ENCODE peak calls at places on chromosomes 2 and 18, in nine cellular contexts. D, X, K, R, A, E, W, B and Z are unnamed samples.

GRCh38 chr2:151228847-151229497 is 32.7 kb downstream of the RBM43 start:
- DNase-seq in D (no peak), A (no peak), K (no peak), W (no peak), R (peak; percentile 13), X (no peak), E (no peak), B (no peak), Z (no peak)

GRCh38 chr2:234932591-234933168 is 19.1 kb upstream of the SH3BP4 start:
- DNase-seq in B (no peak), E (no peak), X (no peak), R (no peak), D (no peak), K (no peak), W (peak; percentile 87), A (no peak), Z (no peak)

GRCh38 chr2:24493713-24494112 is 2.7 kb downstream of the NCOA1 start:
- DNase-seq in X (peak; percentile 68), E (no peak), K (no peak), A (no peak), R (no peak), D (no peak), B (no peak), W (no peak), Z (no peak)

GRCh38 chr2:59233910-59234309 is 992.8 kb upstream of the FANCL start:
- DNase-seq in X (no peak), E (no peak), R (no peak), D (no peak), B (no peak), A (no peak), W (no peak), K (no peak), Z (no peak)

GRCh38 chr2:113175736-113176695 is 2.2 kb downstream of the PSD4 start:
- DNase-seq in B (no peak), X (no peak), A (no peak), R (no peak), K (no peak), D (no peak), E (no peak), W (no peak), Z (no peak)

GRCh38 chr18:58860747-58861224 is 3.9 kb upstream of the ZNF532 start:
- DNase-seq in K (no peak), W (no peak), E (no peak), X (peak; percentile 36), B (no peak), A (no peak), D (no peak), R (no peak), Z (no peak)

GRCh38 chr18:37176307-37176934 is 347.5 kb downstream of the KIAA1328 start:
- DNase-seq in X (no peak), K (no peak), D (peak; percentile 3), W (no peak), B (no peak), R (peak; percentile 46), A (no peak), E (no peak), Z (no peak)

GRCh38 chr2:180707867-180708205 is 272.6 kb upstream of the UBE2E3 start:
- DNase-seq in E (no peak), X (peak; percentile 26), B (peak; percentile 17), K (no peak), D (peak; percentile 47), R (peak; percentile 93), A (no peak), W (no peak), Z (no peak)

GRCh38 chr2:238415036-238415764 is 11.5 kb upstream of the ASB1 start:
- DNase-seq in E (no peak), B (no peak), A (no peak), W (peak; percentile 87), R (no peak), X (no peak), D (no peak), K (no peak), Z (no peak)

GRCh38 chr2:15040429-15041084 is 408.0 kb downstream of the LRATD1 start:
- DNase-seq in B (no peak), W (no peak), E (no peak), A (no peak), K (no peak), R (no peak), X (no peak), D (no peak), Z (no peak)

GRCh38 chr2:145927398-145927951 is 1407.6 kb upstream of the ZEB2 start:
- DNase-seq in W (no peak), A (no peak), X (no peak), R (no peak), E (no peak), K (no peak), B (no peak), D (no peak), Z (no peak)

GRCh38 chr2:26182441-26182840 is 9.6 kb downstream of the GAREM2 start:
- DNase-seq in W (no peak), D (no peak), E (no peak), X (no peak), K (no peak), R (no peak), A (no peak), B (no peak), Z (no peak)

GRCh38 chr2:12754643-12755042 is 37.9 kb downstream of the TRIB2 start:
- DNase-seq in K (no peak), A (no peak), X (no peak), R (no peak), W (peak; percentile 77), E (no peak), D (no peak), B (no peak), Z (no peak)

GRCh38 chr2:55418512-55419235 is 982 bp downstream of the CCDC88A start:
- DNase-seq in E (no peak), K (no peak), R (no peak), A (no peak), D (no peak), B (no peak), W (peak; percentile 56), X (peak; percentile 62), Z (no peak)

GRCh38 chr18:7778181-7778580 is 211.1 kb downstream of the PTPRM start:
- DNase-seq in X (no peak), D (no peak), A (no peak), R (peak; percentile 33), B (no peak), E (no peak), W (no peak), K (no peak), Z (no peak)

GRCh38 chr2:97911922-97912575 is 83.7 kb downstream of the TMEM131 start:
- DNase-seq in R (no peak), A (no peak), K (no peak), W (no peak), D (no peak), B (no peak), E (no peak), X (no peak), Z (no peak)

GRCh38 chr2:207503234-207503633 is 26.5 kb upstream of the CREB1 start:
- DNase-seq in A (no peak), D (no peak), W (peak; percentile 51), X (no peak), R (no peak), E (peak; percentile 56), B (no peak), K (peak; percentile 59), Z (peak; percentile 63)

GRCh38 chr2:157438907-157439791 is 4.7 kb downstream of the CYTIP start:
- DNase-seq in W (no peak), R (no peak), A (no peak), X (no peak), D (no peak), K (no peak), B (no peak), E (no peak), Z (no peak)
- H3K4me3 ChIP-seq in W (no peak overlapping the region), R (no peak overlapping the region), A (peak overlapping the region; percentile 30), X (no peak overlapping the region), D (no peak overlapping the region), K (no peak overlapping the region), B (no peak overlapping the region), E (no peak overlapping the region), Z (no peak overlapping the region)

GRCh38 chr2:196468394-196468793 is 171.1 kb upstream of the CCDC150 start:
- DNase-seq in B (no peak), E (no peak), R (peak; percentile 23), X (no peak), K (no peak), D (no peak), A (no peak), W (no peak), Z (no peak)
- TF ChIP-seq CTCF in B (no peak), E (no peak), R (peak; percentile 60), X (no peak), K (no peak), D (no peak), A (no peak), W (peak; percentile 63), Z (no peak)

DNA sequence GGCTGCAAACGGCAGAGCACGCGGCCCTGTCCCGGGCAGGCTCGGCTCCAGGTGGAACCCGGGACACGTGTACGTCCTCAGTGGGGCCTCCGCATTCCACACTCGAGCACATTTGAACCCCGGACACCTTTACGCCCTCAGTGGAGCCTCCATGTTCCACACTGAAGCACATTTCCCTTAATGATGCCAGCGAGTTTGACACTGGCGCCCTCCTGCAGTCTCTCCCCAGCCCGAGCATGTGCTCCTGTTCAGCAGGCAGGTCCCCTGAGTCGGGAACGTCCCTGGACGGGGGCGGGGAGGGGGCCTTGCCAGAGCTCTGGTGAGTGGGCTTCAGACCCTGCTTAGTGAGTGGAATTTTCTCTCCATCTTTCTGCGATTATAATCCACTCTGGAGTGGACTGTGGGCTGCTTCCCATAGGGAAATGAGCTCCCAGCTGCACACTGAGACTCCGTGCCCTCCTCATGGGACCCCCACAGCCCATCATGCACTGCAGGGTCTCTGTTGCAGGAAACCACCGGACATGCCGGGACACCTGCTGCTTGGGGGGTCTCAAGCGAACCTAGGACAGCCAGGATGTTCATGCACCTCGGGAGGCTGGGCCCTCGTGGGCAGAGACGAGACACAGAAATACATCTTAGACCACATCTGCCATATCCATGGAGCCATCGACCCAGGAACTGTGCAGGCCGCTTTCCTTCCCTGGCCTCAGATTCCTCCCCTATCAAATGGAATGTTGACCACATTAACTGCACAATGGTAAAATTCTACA is 70.3 kb upstream of the SNTG2 start:
- DNase-seq in A (no peak), D (no peak), X (no peak), B (no peak), W (peak; percentile 35), E (no peak), R (no peak), K (no peak), Z (no peak)
- H3K9me3 ChIP-seq in A (no peaks in the 10 kb centered on the region), D (no peaks in the 10 kb centered on the region), X (peaks cover 2% of the 10 kb centered on the region), B (no peaks in the 10 kb centered on the region), W (no peaks in the 10 kb centered on the region), E (no peaks in the 10 kb centered on the region), R (no peaks in the 10 kb centered on the region), K (no peaks in the 10 kb centered on the region), Z (no peaks in the 10 kb centered on the region)

DNA sequence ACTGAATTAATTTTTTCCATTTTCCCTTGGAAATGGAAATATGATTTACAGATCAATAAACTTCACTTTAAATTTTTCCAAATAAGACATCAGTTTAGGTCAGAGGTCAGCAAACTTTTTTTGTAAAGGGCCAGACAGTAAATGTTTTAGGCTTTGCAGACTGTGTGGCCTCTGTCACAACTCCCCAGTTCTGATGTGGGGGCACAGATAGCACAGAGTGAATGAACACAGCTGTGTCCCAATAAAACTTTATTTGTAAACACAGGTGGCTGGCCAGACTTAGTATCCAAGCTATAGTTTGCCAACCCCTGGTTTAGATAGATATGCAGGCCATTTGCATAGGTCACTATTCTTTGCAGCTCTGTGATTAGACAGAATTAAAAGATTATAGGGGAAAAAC is 59.9 kb downstream of the WDSUB1 start:
- DNase-seq in D (no peak), B (no peak), K (no peak), W (no peak), E (no peak), R (no peak), A (no peak), X (no peak), Z (no peak)
- H3K4me3 ChIP-seq in D (no peak overlapping the region), B (no peak overlapping the region), K (no peak overlapping the region), W (no peak overlapping the region), E (no peak overlapping the region), R (no peak overlapping the region), A (no peak overlapping the region), X (no peak overlapping the region), Z (no peak overlapping the region)